ENCODE peak calls at places on chromosome 18, in eight cellular contexts. B is PC-3; J is omental fat pad; X is CD8-positive, alpha-beta T cell; M is MCF 10A; I is fibroblast of lung; E is BE2C; N is coronary artery. R is an unnamed sample.

GRCh38 chr18:21112140-21112473 is 494 bp upstream of the ROCK1 start:
- DNase-seq in J (peak; percentile 37), M (no peak), B (no peak), I (no peak), E (no peak), N (no peak), X (no peak), R (no peak)

GRCh38 chr18:6627621-6628020 is 101.9 kb upstream of the ARHGAP28 start:
- DNase-seq in E (no peak), J (no peak), B (no peak), X (no peak), M (no peak), N (no peak), I (peak; percentile 68), R (no peak)

GRCh38 chr18:39660141-39660540 is 2094.5 kb upstream of the CELF4 start:
- DNase-seq in I (peak; percentile 59), M (peak; percentile 40), X (no peak), N (no peak), B (peak; percentile 6), J (no peak), E (no peak), R (no peak)

GRCh38 chr18:6482198-6482977 is 67.7 kb upstream of the L3MBTL4 start:
- DNase-seq in J (peak; percentile 25), I (peak; percentile 53), N (peak; percentile 80), X (no peak), B (peak; percentile 45), E (peak; percentile 37), M (peak; percentile 65), R (peak; percentile 57)

GRCh38 chr18:6741290-6741689 is 11.8 kb downstream of the ARHGAP28 start:
- DNase-seq in N (no peak), M (peak; percentile 94), I (peak; percentile 99), X (no peak), J (no peak), B (peak; percentile 91), E (no peak), R (no peak)

GRCh38 chr18:4888251-4888650 is 308.8 kb downstream of the AKAIN1 start:
- DNase-seq in J (no peak), X (no peak), N (no peak), E (no peak), I (no peak), B (no peak), M (no peak), R (no peak)

GRCh38 chr18:48931680-48932461 is 18.9 kb downstream of the SMAD7 start:
- DNase-seq in B (no peak), X (no peak), M (no peak), N (no peak), J (no peak), E (peak; percentile 40), I (no peak), R (no peak)

GRCh38 chr18:44229693-44230108 is 451.0 kb upstream of the SETBP1 start:
- DNase-seq in I (peak; percentile 75), E (no peak), N (peak; percentile 75), X (no peak), M (peak; percentile 61), B (peak; percentile 22), J (no peak), R (no peak)

GRCh38 chr18:78587626-78588600 is 391.7 kb upstream of the SALL3 start:
- DNase-seq in N (no peak), J (no peak), E (no peak), X (no peak), I (no peak), B (no peak), M (no peak), R (no peak)

GRCh38 chr18:12287684-12288405 is 20.2 kb upstream of the TUBB6 start:
- DNase-seq in J (peak; percentile 55), E (no peak), N (peak; percentile 96), X (no peak), B (peak; percentile 85), M (peak; percentile 78), I (peak; percentile 98), R (no peak)

GRCh38 chr18:56148373-56148772 is 490.0 kb downstream of the TXNL1 start:
- DNase-seq in N (no peak), M (peak; percentile 26), B (peak; percentile 74), X (no peak), E (no peak), I (peak; percentile 91), J (no peak), R (no peak)

GRCh38 chr18:74930616-74931015 is 278.3 kb downstream of the PTGR3 start:
- DNase-seq in B (no peak), N (no peak), J (no peak), M (no peak), I (peak; percentile 42), E (no peak), X (no peak), R (no peak)

GRCh38 chr18:46271488-46271887 is 167.3 kb downstream of the HAUS1 start:
- DNase-seq in I (no peak), X (no peak), N (no peak), J (no peak), B (no peak), E (no peak), M (no peak), R (no peak)

GRCh38 chr18:48142994-48143393 is 212.5 kb upstream of the SMAD2 start:
- DNase-seq in X (no peak), B (no peak), I (no peak), J (no peak), M (no peak), N (no peak), E (no peak), R (no peak)

GRCh38 chr18:46754661-46755292 is 2.1 kb downstream of the ST8SIA5 start:
- DNase-seq in X (no peak), J (no peak), E (no peak), M (no peak), I (no peak), B (no peak), N (no peak), R (no peak)

GRCh38 chr18:51030537-51031258 is 685 bp downstream of the SMAD4 start:
- DNase-seq in I (peak; percentile 58), J (peak; percentile 50), E (peak; percentile 65), X (peak; percentile 78), B (peak; percentile 37), M (peak; percentile 66), N (peak; percentile 85), R (peak; percentile 53)

GRCh38 chr18:51032193-51032592 is 2.2 kb downstream of the SMAD4 start:
- DNase-seq in I (no peak), N (no peak), X (no peak), B (no peak), M (no peak), E (no peak), J (no peak), R (no peak)

GRCh38 chr18:51028201-51028805 is 1.7 kb upstream of the SMAD4 start:
- DNase-seq in E (no peak), J (no peak), I (peak; percentile 54), N (no peak), M (peak; percentile 52), X (no peak), B (peak; percentile 16), R (no peak)

GRCh38 chr18:51029378-51029693 is 677 bp upstream of the SMAD4 start:
- DNase-seq in J (no peak), E (peak; percentile 10), M (no peak), X (no peak), I (no peak), N (no peak), B (peak; percentile 2), R (no peak)

DNA sequence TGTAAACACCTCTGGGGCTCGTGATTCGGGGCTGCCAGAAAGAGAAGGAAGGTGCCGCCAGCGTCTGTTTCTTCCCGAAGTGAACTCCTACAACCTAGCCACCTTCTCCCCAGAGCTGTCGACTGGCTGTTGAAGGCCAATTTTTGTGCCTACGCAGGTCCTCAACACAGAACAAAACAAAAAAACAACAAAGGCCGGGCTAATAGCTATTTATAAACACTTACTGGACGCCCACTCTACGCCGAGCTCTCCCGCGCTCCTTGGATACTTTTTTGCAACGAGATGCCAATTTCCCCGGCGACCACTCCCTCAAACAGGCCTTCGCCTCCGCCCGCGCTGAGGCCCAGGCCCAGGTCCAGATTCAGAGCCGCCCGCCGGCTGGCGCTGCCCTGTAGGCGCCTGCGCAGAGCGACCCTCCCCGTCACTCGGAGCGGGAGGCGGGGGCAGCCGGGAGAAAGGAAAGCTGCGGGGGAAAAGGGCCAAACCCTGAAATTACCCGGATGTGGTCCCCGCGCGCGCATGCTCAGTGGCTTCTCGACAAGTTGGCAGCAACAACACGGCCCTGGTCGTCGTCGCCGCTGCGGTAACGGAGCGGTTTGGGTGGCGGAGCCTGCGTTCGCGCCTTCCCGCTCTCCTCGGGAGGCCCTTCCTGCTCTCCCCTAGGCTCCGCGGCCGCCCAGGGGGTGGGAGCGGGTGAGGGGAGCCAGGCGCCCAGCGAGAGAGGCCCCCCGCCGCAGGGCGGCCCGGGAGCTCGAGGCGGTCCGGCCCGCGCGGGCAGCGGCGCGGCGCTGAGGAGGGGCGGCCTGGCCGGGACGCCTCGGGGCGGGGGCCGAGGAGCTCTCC is at the start of gene SMAD4:
- DNase-seq in E (peak; percentile 91), B (peak; percentile 78), X (peak; percentile 99), N (peak; percentile 98), I (peak; percentile 91), J (peak; percentile 93), M (peak; percentile 96), R (peak; percentile 100)
- TF ChIP-seq CTCF in E (no peak), B (no peak), X (no peak), N (no peak), I (no peak), J (no peak), M (no peak), R (no peak)

DNA sequence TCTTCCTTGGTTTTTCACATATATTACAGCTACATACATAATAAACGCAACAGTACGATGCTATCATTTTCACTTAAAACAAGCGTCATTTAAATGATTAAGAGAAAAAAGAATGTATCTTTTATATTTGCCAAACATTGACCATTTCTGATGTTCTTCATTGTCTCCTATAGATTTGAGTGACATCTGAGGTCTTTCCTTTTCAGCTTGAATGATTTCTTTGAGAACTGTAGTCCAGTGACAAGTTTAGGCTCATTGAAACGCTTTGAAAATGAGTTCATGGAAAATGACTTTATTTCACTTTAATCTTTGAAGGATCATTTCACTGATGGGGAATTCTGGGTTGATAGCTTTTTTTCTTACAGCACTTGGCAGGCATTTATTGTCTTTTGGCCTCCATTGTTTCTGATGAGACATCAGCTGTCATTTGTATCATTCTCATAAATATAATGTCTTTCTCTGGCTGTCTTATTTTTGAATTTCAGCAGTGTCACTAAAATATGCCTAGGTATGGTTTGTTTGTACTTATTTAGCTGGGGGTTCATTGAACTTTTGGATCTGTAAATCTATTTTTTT is 10.9 kb downstream of the TGIF1 start:
- DNase-seq in J (no peak), N (no peak), X (no peak), E (no peak), I (no peak), B (no peak), M (no peak), R (no peak)
- TF ChIP-seq CTCF in J (no peak), N (no peak), X (no peak), E (no peak), I (no peak), B (no peak), M (no peak), R (no peak)

DNA sequence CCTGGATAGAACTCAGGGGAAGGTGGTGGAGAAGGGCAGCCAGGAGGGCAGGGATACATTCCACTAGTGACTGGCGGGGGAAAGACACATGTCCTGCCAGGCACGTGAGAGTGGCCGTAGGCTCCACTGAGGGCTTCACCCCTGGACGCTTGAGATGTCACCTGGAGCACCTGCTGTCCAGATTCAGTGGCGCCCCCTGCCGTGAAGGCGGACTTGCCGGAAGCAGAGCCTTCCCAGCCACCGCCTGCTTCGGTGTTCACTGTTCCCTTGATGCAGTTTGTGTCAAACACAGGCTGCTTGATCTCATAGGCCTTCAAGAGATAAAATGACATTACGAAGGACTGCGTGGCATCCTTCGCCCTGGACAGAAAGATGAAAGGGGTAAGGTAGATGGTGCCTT is 335.3 kb downstream of the ZNF521 start:
- DNase-seq in J (no peak), X (no peak), N (no peak), B (no peak), M (no peak), E (no peak), I (no peak), R (no peak)
- TF ChIP-seq CTCF in J (no peak), X (no peak), N (no peak), B (peak; percentile 25), M (no peak), E (no peak), I (no peak), R (no peak)

GRCh38 chr18:79657342-79657996 is 22.1 kb upstream of the CTDP1 start:
- DNase-seq in I (no peak), M (no peak), J (no peak), X (no peak), N (no peak), E (no peak), B (peak; percentile 36), R (no peak)
- TF ChIP-seq CTCF in I (no peak), M (no peak), J (no peak), X (no peak), N (no peak), E (no peak), B (peak; percentile 24), R (no peak)

R was measured in neural crest cell.